ENCODE peak calls at places on chromosome 10, in five cellular contexts. One of them, this sample, is unnamed.

GRCh38 chr10:91340613-91341362 is 69.4 kb upstream of the HECTD2 start:
- DNase-seq in fibroblast of lung: peak
- DNase-seq in activated B cell treated with CpG ODN at 0.5 μM for 24 hours: no peak
- DNase-seq in nephron progenitor cell: no peak
- DNase-seq in prostate gland: no peak
- DNase-seq in this sample: peak

GRCh38 chr10:12720217-12720981 is 281.1 kb downstream of the CCDC3 start:
- DNase-seq in prostate gland: peak
- DNase-seq in activated B cell treated with CpG ODN at 0.5 μM for 24 hours: no peak
- DNase-seq in fibroblast of lung: peak
- DNase-seq in nephron progenitor cell: no peak
- DNase-seq in this sample: peak

GRCh38 chr10:132967540-132967939 is 25.2 kb upstream of the CFAP46 start:
- DNase-seq in prostate gland: no peak
- DNase-seq in nephron progenitor cell: no peak
- DNase-seq in fibroblast of lung: no peak
- DNase-seq in activated B cell treated with CpG ODN at 0.5 μM for 24 hours: no peak
- DNase-seq in this sample: no peak

GRCh38 chr10:43197834-43198681 is 59.8 kb downstream of the CSGALNACT2 start:
- DNase-seq in prostate gland: no peak
- DNase-seq in nephron progenitor cell: peak
- DNase-seq in activated B cell treated with CpG ODN at 0.5 μM for 24 hours: no peak
- DNase-seq in fibroblast of lung: no peak
- DNase-seq in this sample: no peak

GRCh38 chr10:95384011-95384704 is 93.4 kb upstream of the PDLIM1 start:
- DNase-seq in activated B cell treated with CpG ODN at 0.5 μM for 24 hours: no peak
- DNase-seq in prostate gland: no peak
- DNase-seq in nephron progenitor cell: no peak
- DNase-seq in fibroblast of lung: no peak
- DNase-seq in this sample: no peak

GRCh38 chr10:34475222-34475621 is 339.9 kb downstream of the PARD3 start:
- DNase-seq in nephron progenitor cell: no peak
- DNase-seq in activated B cell treated with CpG ODN at 0.5 μM for 24 hours: no peak
- DNase-seq in prostate gland: no peak
- DNase-seq in fibroblast of lung: peak
- DNase-seq in this sample: no peak

GRCh38 chr10:19816420-19817250 is at the start of gene PLXDC2:
- DNase-seq in prostate gland: peak
- DNase-seq in activated B cell treated with CpG ODN at 0.5 μM for 24 hours: no peak
- DNase-seq in nephron progenitor cell: peak
- DNase-seq in fibroblast of lung: peak
- DNase-seq in this sample: no peak

GRCh38 chr10:8369666-8370065 is 315.2 kb downstream of the GATA3 start:
- DNase-seq in nephron progenitor cell: no peak
- DNase-seq in prostate gland: no peak
- DNase-seq in activated B cell treated with CpG ODN at 0.5 μM for 24 hours: no peak
- DNase-seq in fibroblast of lung: peak
- DNase-seq in this sample: no peak

GRCh38 chr10:34290412-34291082 is 524.5 kb downstream of the PARD3 start:
- DNase-seq in prostate gland: no peak
- DNase-seq in activated B cell treated with CpG ODN at 0.5 μM for 24 hours: no peak
- DNase-seq in fibroblast of lung: peak
- DNase-seq in nephron progenitor cell: no peak
- DNase-seq in this sample: peak

GRCh38 chr10:68784476-68784875 is 42.9 kb upstream of the STOX1 start:
- DNase-seq in fibroblast of lung: peak
- DNase-seq in activated B cell treated with CpG ODN at 0.5 μM for 24 hours: no peak
- DNase-seq in nephron progenitor cell: no peak
- DNase-seq in prostate gland: no peak
- DNase-seq in this sample: no peak

GRCh38 chr10:101818119-101818957 is at the start of gene OGA:
- DNase-seq in nephron progenitor cell: peak
- DNase-seq in fibroblast of lung: peak
- DNase-seq in activated B cell treated with CpG ODN at 0.5 μM for 24 hours: peak
- DNase-seq in prostate gland: peak
- DNase-seq in this sample: peak
- TF ChIP-seq CTCF in nephron progenitor cell: no peak
- TF ChIP-seq CTCF in fibroblast of lung: no peak
- TF ChIP-seq CTCF in activated B cell treated with CpG ODN at 0.5 μM for 24 hours: no peak
- TF ChIP-seq CTCF in prostate gland: no peak
- TF ChIP-seq CTCF in this sample: no peak

DNA sequence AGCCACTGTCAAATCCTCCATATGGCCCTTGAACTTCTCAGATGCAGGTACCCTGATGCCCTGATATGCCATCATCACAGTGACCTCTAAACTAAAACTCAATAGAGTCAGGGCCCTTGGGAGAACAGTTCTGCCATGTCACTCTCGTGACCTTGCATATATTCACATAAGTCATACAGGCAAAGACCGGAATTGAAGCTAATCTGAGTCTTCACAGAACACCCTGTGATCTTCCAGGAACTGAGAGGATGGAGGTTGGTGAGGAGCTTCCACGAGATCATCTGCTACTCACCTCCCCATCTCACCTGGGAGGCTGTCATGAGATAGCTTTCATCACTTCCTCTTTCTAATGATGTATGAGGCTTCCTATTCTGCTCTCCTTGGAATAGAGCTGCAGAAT is 228.7 kb upstream of the CCDC6 start:
- DNase-seq in nephron progenitor cell: no peak
- DNase-seq in activated B cell treated with CpG ODN at 0.5 μM for 24 hours: no peak
- DNase-seq in prostate gland: no peak
- DNase-seq in fibroblast of lung: no peak
- DNase-seq in this sample: no peak
- TF ChIP-seq CTCF in nephron progenitor cell: no peak
- TF ChIP-seq CTCF in activated B cell treated with CpG ODN at 0.5 μM for 24 hours: no peak
- TF ChIP-seq CTCF in prostate gland: no peak
- TF ChIP-seq CTCF in fibroblast of lung: no peak
- TF ChIP-seq CTCF in this sample: no peak

GRCh38 chr10:98391065-98391464 is 23.9 kb downstream of the PYROXD2 start:
- DNase-seq in fibroblast of lung: no peak
- DNase-seq in activated B cell treated with CpG ODN at 0.5 μM for 24 hours: no peak
- DNase-seq in nephron progenitor cell: no peak
- DNase-seq in prostate gland: no peak
- DNase-seq in this sample: no peak

GRCh38 chr10:98389398-98389797 is 25.6 kb downstream of the PYROXD2 start:
- DNase-seq in prostate gland: no peak
- DNase-seq in activated B cell treated with CpG ODN at 0.5 μM for 24 hours: no peak
- DNase-seq in nephron progenitor cell: no peak
- DNase-seq in fibroblast of lung: no peak
- DNase-seq in this sample: no peak

GRCh38 chr10:98390406-98390805 is 24.6 kb downstream of the PYROXD2 start:
- DNase-seq in nephron progenitor cell: no peak
- DNase-seq in activated B cell treated with CpG ODN at 0.5 μM for 24 hours: no peak
- DNase-seq in prostate gland: no peak
- DNase-seq in fibroblast of lung: no peak
- DNase-seq in this sample: no peak

GRCh38 chr10:98391578-98391991 is 23.4 kb downstream of the PYROXD2 start:
- DNase-seq in nephron progenitor cell: no peak
- DNase-seq in fibroblast of lung: no peak
- DNase-seq in prostate gland: peak
- DNase-seq in activated B cell treated with CpG ODN at 0.5 μM for 24 hours: no peak
- DNase-seq in this sample: no peak

GRCh38 chr10:98388086-98388655 is 26.8 kb downstream of the PYROXD2 start:
- DNase-seq in nephron progenitor cell: no peak
- DNase-seq in activated B cell treated with CpG ODN at 0.5 μM for 24 hours: no peak
- DNase-seq in fibroblast of lung: no peak
- DNase-seq in prostate gland: no peak
- DNase-seq in this sample: no peak
- TF ChIP-seq CTCF in nephron progenitor cell: no peak
- TF ChIP-seq CTCF in activated B cell treated with CpG ODN at 0.5 μM for 24 hours: no peak
- TF ChIP-seq CTCF in fibroblast of lung: no peak
- TF ChIP-seq CTCF in prostate gland: no peak
- TF ChIP-seq CTCF in this sample: no peak

DNA sequence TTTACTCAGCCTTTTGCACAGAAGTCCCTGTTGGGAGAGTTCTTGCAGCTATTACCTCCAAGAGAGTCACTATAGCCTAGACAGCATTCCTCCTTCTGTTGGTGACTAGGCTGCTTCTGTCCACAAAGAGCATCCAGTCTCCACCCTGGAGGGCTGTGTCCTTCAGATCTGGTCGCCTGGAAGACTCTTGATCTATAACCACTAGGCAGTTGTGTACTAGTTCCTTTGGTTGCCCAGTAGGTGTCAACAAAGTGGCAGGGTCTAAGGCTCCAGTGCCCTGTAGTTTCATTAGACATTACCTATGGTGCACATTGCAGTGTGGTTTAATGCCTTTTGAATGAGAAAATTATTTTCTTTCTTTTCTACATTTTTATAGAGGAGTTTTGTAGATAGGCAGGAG is 11.3 kb upstream of the AKR1C2 start:
- DNase-seq in fibroblast of lung: no peak
- DNase-seq in prostate gland: no peak
- DNase-seq in nephron progenitor cell: no peak
- DNase-seq in activated B cell treated with CpG ODN at 0.5 μM for 24 hours: no peak
- DNase-seq in this sample: no peak
- TF ChIP-seq CTCF in fibroblast of lung: no peak
- TF ChIP-seq CTCF in prostate gland: no peak
- TF ChIP-seq CTCF in nephron progenitor cell: no peak
- TF ChIP-seq CTCF in activated B cell treated with CpG ODN at 0.5 μM for 24 hours: no peak
- TF ChIP-seq CTCF in this sample: peak

DNA sequence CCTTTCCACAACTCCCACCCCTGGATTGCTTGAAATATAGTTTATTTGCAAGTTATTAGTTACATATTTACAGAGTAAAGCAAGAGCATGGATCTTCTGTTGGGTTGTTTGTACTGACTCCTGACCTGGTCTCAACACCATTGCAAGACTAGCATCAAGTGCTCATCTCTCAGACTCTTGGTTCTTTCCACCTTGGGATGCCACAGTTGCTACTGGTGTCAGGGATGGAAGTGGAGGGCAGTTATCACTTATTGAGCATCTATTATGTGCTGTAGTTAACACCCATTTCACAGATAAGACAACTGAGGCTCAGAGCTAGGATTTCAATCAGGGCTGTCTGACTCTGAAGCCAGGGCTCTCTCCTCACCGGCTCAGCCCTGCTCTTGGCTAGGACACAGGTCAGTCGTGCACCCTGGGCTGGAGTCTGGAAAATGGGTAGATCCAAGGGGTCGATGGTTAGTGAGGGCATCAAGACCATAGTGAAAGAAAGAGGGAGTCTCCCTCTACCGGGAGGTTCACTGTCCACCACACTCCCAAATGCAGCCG is 614 bp upstream of the ADAMTS14 start:
- DNase-seq in nephron progenitor cell: no peak
- DNase-seq in prostate gland: no peak
- DNase-seq in activated B cell treated with CpG ODN at 0.5 μM for 24 hours: no peak
- DNase-seq in fibroblast of lung: no peak
- DNase-seq in this sample: no peak
- TF ChIP-seq CTCF in nephron progenitor cell: no peak
- TF ChIP-seq CTCF in prostate gland: no peak
- TF ChIP-seq CTCF in activated B cell treated with CpG ODN at 0.5 μM for 24 hours: no peak
- TF ChIP-seq CTCF in fibroblast of lung: peak
- TF ChIP-seq CTCF in this sample: peak

GRCh38 chr10:71486465-71487114 is 89.9 kb downstream of the CDH23 start:
- DNase-seq in activated B cell treated with CpG ODN at 0.5 μM for 24 hours: no peak
- DNase-seq in nephron progenitor cell: peak
- DNase-seq in prostate gland: peak
- DNase-seq in fibroblast of lung: peak
- DNase-seq in this sample: no peak
- TF ChIP-seq CTCF in activated B cell treated with CpG ODN at 0.5 μM for 24 hours: no peak
- TF ChIP-seq CTCF in nephron progenitor cell: peak
- TF ChIP-seq CTCF in prostate gland: peak
- TF ChIP-seq CTCF in fibroblast of lung: peak
- TF ChIP-seq CTCF in this sample: peak

This sample was measured in AG09319.